ENCODE peak calls at places on chromosomes 2 and 18, in five cellular contexts. F is WERI-Rb-1, R is ovary, N is HCT116, X is DND-41. T is an unnamed sample. For H3K27me3, the result is how much of the 10 kb centered on the place peaks cover.

GRCh38 chr18:36942264-36942663 is 113.3 kb downstream of the KIAA1328 start:
- DNase-seq in F (peak), R (no peak), N (peak), X (peak), T (no peak)

GRCh38 chr2:118686364-118686763 is 161.1 kb downstream of the EN1 start:
- DNase-seq in F (no peak), R (no peak), N (no peak), X (no peak), T (no peak)

GRCh38 chr2:48467637-48468036 is 62.3 kb upstream of the STON1 start:
- DNase-seq in F (no peak), R (no peak), N (no peak), X (no peak), T (no peak)

GRCh38 chr2:218472980-218473379 is 54.1 kb downstream of the VIL1 start:
- DNase-seq in F (no peak), R (no peak), N (no peak), X (no peak), T (no peak)

GRCh38 chr2:165055081-165055879 is 100.0 kb upstream of the SLC38A11 start:
- DNase-seq in F (no peak), R (no peak), N (no peak), X (no peak), T (no peak)

GRCh38 chr2:222861411-222862067 is 703 bp downstream of the ACSL3 start:
- DNase-seq in F (peak), R (peak), N (no peak), X (peak), T (no peak)

GRCh38 chr2:54524236-54524991 is 68.3 kb downstream of the SPTBN1 start:
- DNase-seq in F (no peak), R (no peak), N (no peak), X (no peak), T (no peak)

GRCh38 chr2:9952286-9952737 is 819 bp downstream of the GRHL1 start:
- DNase-seq in F (no peak), R (no peak), N (no peak), X (no peak), T (no peak)

GRCh38 chr2:172556284-172557033 is 569 bp downstream of the PDK1 start:
- DNase-seq in F (peak), R (peak), N (peak), X (peak), T (peak)

GRCh38 chr2:172698041-172698863 is 37.4 kb upstream of the RAPGEF4 start:
- DNase-seq in F (no peak), R (no peak), N (peak), X (no peak), T (no peak)

GRCh38 chr2:227482638-227483340 is 10.8 kb downstream of the AGFG1 start:
- DNase-seq in F (no peak), R (no peak), N (no peak), X (no peak), T (no peak)

GRCh38 chr2:161136696-161137324 is 23.4 kb upstream of the TANK start:
- DNase-seq in F (no peak), R (no peak), N (peak), X (no peak), T (no peak)

GRCh38 chr2:226057914-226058313 is 658.4 kb downstream of the NYAP2 start:
- DNase-seq in F (no peak), R (no peak), N (no peak), X (no peak), T (no peak)

GRCh38 chr2:218218409-218219185 is 1.6 kb downstream of the ARPC2 start:
- DNase-seq in F (no peak), R (no peak), N (no peak), X (peak), T (no peak)

GRCh38 chr2:82993631-82994030 is 1465.4 kb downstream of the SUCLG1 start:
- DNase-seq in F (no peak), R (no peak), N (peak), X (no peak), T (no peak)

GRCh38 chr2:120312861-120313694 is 32.9 kb upstream of the INHBB start:
- DNase-seq in F (peak), R (peak), N (peak), X (peak), T (peak)

GRCh38 chr2:61862085-61862484 is 8.2 kb upstream of the FAM161A start:
- DNase-seq in F (no peak), R (no peak), N (no peak), X (no peak), T (no peak)

GRCh38 chr2:43323810-43324588 is 97.6 kb upstream of the ZFP36L2 start:
- DNase-seq in F (no peak), R (peak), N (no peak), X (no peak), T (no peak)

GRCh38 chr2:177101930-177102329 is 110.7 kb upstream of the HNRNPA3 start:
- DNase-seq in F (no peak), R (no peak), N (no peak), X (no peak), T (no peak)

GRCh38 chr2:143692162-143692561 is 562.9 kb downstream of the ARHGAP15 start:
- DNase-seq in F (no peak), R (no peak), N (no peak), X (no peak), T (no peak)

DNA sequence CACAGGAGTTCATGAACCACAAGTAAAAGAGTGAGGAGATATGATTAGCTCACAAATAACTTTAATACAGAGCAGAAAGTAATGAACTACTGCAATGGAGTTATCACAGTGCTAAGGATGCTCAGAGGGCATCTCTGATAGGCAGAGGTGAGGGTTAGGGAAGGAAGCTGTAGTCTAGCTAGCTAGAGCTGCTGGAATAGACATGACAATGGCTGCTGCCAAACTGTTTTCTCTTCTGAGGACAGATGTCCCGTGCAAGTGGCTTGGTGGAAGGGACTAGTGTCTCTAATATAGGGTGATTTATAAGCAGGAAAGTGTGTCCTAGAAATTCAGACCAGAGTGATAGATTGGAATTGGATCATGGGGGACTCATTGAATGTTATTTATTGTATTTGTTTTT is 1.6 kb downstream of the CTLA4 start:
- DNase-seq in F (no peak), R (no peak), N (no peak), X (no peak), T (no peak)
- H3K4me3 ChIP-seq in F (no peak), R (no peak), N (no peak), X (no peak), T (no peak)

GRCh38 chr18:57431512-57432080 is 3.6 kb upstream of the ONECUT2 start:
- DNase-seq in F (no peak), R (no peak), N (no peak), X (no peak), T (no peak)
- H3K27me3 ChIP-seq in F (under half), R (under half), N (under half), X (under half), T (half or more)

GRCh38 chr2:197431858-197432257 is 3.0 kb downstream of the SF3B1 start:
- DNase-seq in F (no peak), R (no peak), N (no peak), X (no peak), T (no peak)
- H3K4me3 ChIP-seq in F (no peak), R (no peak), N (no peak), X (peak), T (no peak)

DNA sequence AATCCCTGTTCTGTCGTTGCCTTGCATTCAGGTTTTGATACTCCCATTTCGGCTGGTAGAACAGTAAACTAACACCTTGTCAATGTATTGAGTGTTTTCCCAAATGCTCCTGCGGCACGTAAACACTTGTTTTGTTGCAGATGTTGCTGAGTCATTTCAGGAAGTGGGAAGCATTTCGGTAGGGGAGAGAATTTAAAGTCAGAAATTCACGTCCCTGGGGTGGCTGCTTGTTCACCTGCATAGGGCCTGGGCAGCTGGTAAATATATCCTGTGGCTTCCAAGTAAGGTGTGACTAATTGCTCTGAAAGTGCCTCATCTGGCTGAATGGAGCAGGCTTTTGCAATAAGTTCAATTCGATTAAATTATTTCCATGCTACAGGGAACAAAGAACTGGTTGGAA is 5.1 kb downstream of the GALR1 start:
- DNase-seq in F (no peak), R (no peak), N (no peak), X (no peak), T (no peak)
- H3K27me3 ChIP-seq in F (under half), R (under half), N (under half), X (under half), T (under half)

DNA sequence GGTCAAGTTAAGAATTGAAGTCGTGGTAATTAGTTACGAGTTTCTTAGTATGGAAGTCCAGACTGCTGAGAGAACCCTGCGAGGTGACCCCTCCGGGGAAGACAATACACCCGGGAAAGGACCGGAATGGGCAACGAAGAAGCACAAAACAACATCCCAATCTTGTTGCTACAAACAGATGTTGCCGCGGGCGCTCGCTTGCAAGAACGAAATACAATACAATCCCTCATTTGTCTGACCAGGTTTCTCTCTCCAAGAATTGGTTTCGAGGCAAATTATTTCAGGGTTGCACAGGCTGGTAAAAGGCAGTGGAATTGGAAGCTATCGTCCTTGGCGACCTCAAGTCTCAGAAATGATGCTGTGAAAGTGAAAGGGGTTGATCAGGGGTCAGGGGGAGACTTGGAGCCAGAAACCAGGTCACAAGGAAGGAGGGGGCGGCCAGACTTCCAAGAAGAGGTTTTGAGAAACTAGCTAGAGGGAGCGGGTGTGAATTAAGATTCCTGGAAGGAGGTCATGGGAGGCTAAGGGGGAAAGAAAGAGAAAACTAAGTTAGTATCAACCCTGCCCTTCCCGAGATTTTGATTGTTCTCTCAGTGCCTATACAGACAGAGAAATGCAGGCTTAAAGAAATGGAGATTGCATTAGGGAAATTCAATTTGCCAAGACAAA is 401.9 kb downstream of the HRH4 start:
- DNase-seq in F (no peak), R (no peak), N (no peak), X (no peak), T (no peak)
- H3K4me3 ChIP-seq in F (no peak), R (no peak), N (no peak), X (no peak), T (no peak)

GRCh38 chr18:4204151-4204720 is 250.9 kb downstream of the DLGAP1 start:
- DNase-seq in F (no peak), R (no peak), N (no peak), X (no peak), T (no peak)
- H3K27me3 ChIP-seq in F (half or more), R (under half), N (under half), X (under half), T (under half)

GRCh38 chr2:85772841-85773491 is 19.2 kb downstream of the ATOH8 start:
- DNase-seq in F (no peak), R (no peak), N (no peak), X (no peak), T (no peak)
- H3K4me3 ChIP-seq in F (no peak), R (peak), N (no peak), X (no peak), T (no peak)

GRCh38 chr2:236986524-236987330 is 99.0 kb upstream of the COPS8 start:
- DNase-seq in F (no peak), R (no peak), N (no peak), X (no peak), T (no peak)
- H3K27me3 ChIP-seq in F (under half), R (under half), N (half or more), X (under half), T (under half)

GRCh38 chr2:112700004-112700667 is 20.7 kb upstream of the NT5DC4 start:
- DNase-seq in F (no peak), R (no peak), N (no peak), X (no peak), T (no peak)
- H3K4me3 ChIP-seq in F (no peak), R (no peak), N (no peak), X (no peak), T (no peak)

GRCh38 chr2:104856973-104857261 is 3.0 kb downstream of the POU3F3 start:
- DNase-seq in F (no peak), R (no peak), N (no peak), X (no peak), T (no peak)
- H3K27me3 ChIP-seq in F (half or more), R (under half), N (under half), X (under half), T (half or more)